ENCODE peak calls at places on chromosome 16, in nine cellular contexts. E is A673; S is AG04450; T is RWPE1; Q is colonic mucosa; X is right cardiac atrium; G is effector memory CD4-positive, alpha-beta T cell; P is lung; Y is upper lobe of left lung. O is an unnamed sample.
A peak's percentile ranks its signal among the peaks of the same experiment; 100 is the strongest.

GRCh38 chr16:48914070-48914469 is 304.1 kb upstream of the N4BP1 start:
- DNase-seq in X (no peak), T (no peak), P (no peak), G (no peak), S (no peak), Y (no peak), Q (no peak), E (no peak), O (no peak)

GRCh38 chr16:19375561-19376158 is 42.0 kb upstream of the TMC5 start:
- DNase-seq in Y (no peak), P (no peak), X (peak; percentile 22), S (peak; percentile 18), T (peak; percentile 78), G (no peak), Q (peak; percentile 42), E (peak; percentile 62), O (peak; percentile 15)

GRCh38 chr16:85918436-85918835 is 19.5 kb downstream of the IRF8 start:
- DNase-seq in T (no peak), Q (no peak), P (no peak), S (no peak), Y (peak; percentile 82), X (no peak), G (no peak), E (no peak), O (no peak)

GRCh38 chr16:72715267-72715666 is 332.7 kb downstream of the ZFHX3 start:
- DNase-seq in Q (no peak), Y (no peak), X (no peak), G (no peak), E (no peak), P (no peak), S (no peak), T (no peak), O (no peak)

GRCh38 chr16:6218855-6219254 is 1113.8 kb upstream of the RBFOX1 start:
- DNase-seq in X (no peak), S (no peak), Q (peak; percentile 33), T (no peak), Y (no peak), G (no peak), P (no peak), E (no peak), O (no peak)

GRCh38 chr16:1338119-1338730 is 4.8 kb downstream of the BAIAP3 start:
- DNase-seq in T (no peak), P (no peak), G (no peak), Y (peak; percentile 79), Q (peak; percentile 52), E (no peak), X (no peak), S (no peak), O (no peak)

GRCh38 chr16:85955566-85955965 is 56.6 kb downstream of the IRF8 start:
- DNase-seq in T (no peak), S (no peak), Q (no peak), Y (no peak), G (no peak), E (no peak), X (no peak), P (no peak), O (no peak)

GRCh38 chr16:59848314-59848713 is 1114.2 kb upstream of the GOT2 start:
- DNase-seq in Q (no peak), G (no peak), X (no peak), E (no peak), P (no peak), S (no peak), Y (no peak), T (no peak), O (peak; percentile 8)

GRCh38 chr16:3282103-3282746 is 1.1 kb upstream of the ZNF263 start:
- DNase-seq in P (no peak), G (no peak), E (peak; percentile 81), X (no peak), S (no peak), T (no peak), Y (no peak), Q (no peak), O (no peak)

GRCh38 chr16:74224828-74225227 is 71.8 kb upstream of the PSMD7 start:
- DNase-seq in P (no peak), S (no peak), T (no peak), Q (no peak), X (no peak), G (no peak), E (peak; percentile 54), Y (no peak), O (no peak)

DNA sequence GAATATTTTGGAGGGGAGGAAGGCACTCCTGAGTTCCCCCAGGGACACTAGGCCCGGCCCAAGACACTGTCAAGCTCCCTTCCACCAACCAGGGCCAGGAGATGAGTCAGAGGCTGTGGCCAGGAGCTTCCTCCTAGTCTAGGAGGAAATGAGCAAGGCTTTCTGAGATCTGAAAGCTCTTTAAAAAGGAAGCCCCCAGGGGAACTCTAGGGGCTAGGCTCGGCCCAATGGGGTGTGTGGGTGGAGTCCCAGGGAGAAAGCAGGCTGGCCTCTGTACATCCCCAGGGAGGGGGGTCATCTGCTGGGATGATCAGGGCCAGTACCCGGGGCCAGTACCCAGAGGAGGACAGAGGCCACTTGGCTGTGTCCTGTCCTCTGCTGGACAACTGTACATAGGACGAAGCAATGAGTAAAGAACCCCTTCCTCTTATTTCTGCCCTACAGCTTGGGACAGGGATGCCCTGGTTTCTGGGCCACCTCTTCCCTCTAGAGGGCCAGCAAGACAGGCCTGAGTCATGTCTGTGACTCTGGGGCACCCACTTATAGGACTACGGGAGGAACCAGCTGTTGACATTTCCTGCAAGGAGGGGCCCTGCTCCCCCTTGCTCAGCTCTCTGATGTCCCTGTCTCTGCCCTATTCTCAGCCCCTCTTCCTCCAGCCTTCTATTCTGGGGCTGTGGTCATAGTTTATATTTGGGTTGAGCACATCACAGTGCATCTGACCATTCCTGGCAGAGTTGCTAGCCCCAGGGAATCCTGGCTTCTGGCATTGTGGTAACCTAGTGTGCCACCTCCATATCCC is 2.7 kb downstream of the FHOD1 start:
- DNase-seq in Q (peak; percentile 75), Y (no peak), T (peak; percentile 79), E (peak; percentile 95), G (peak; percentile 83), P (peak; percentile 82), S (no peak), X (peak; percentile 79), O (peak; percentile 24)
- H3K27ac ChIP-seq in Q (peak overlapping the region; percentile 77), Y (peak overlapping the region; percentile 95), T (peak overlapping the region; percentile 92), E (peak overlapping the region; percentile 79), G (peak overlapping the region; percentile 92), P (peak overlapping the region; percentile 96), S (peak overlapping the region; percentile 90), X (peak overlapping the region; percentile 93), O (peak overlapping the region; percentile 82)

GRCh38 chr16:31298958-31299357 is 39.2 kb downstream of the ITGAM start:
- DNase-seq in T (no peak), Y (no peak), X (no peak), P (no peak), Q (no peak), G (no peak), S (no peak), E (no peak), O (no peak)

GRCh38 chr16:31298340-31298739 is 38.6 kb downstream of the ITGAM start:
- DNase-seq in P (no peak), T (no peak), S (no peak), E (no peak), G (no peak), Y (no peak), Q (no peak), X (no peak), O (no peak)

GRCh38 chr16:31305219-31305618 is 45.4 kb downstream of the ITGAM start:
- DNase-seq in T (no peak), G (no peak), Q (no peak), X (no peak), S (no peak), Y (no peak), P (no peak), E (no peak), O (no peak)

GRCh38 chr16:31297496-31297895 is 37.7 kb downstream of the ITGAM start:
- DNase-seq in Y (peak; percentile 59), G (no peak), S (no peak), X (no peak), P (no peak), T (no peak), Q (no peak), E (no peak), O (no peak)

DNA sequence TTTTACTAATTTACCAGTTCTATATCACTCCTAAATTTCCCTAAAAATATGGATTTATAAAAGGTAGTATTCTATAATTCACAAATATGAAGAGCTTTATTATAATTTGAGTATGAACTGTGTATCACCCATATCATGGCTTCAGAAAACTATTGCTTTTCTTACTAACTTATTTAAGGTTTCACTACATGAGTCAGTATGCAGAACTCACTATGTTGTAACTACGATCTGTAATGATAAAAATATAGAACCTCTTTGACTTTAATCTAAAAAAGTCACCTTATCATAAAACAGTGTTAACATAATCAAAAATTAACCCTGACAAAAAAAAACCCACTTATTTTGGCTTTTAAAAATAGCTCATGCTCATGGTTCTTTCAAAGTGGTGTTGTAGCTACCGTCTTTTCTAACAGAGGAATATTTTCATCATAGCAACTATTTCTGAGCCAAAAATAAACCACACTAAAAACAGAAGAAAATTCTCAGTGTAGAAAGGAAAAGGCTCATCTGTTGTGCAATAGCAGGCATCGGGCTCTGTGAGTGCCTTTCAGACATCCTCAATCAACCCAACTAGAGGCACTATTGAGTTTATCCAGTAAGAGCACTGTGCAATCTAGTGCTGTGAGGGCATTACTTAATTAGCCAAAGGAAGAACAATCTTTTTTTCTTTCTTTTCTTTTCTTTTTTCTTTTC is 42.1 kb downstream of the ITGAM start:
- DNase-seq in Y (no peak), S (no peak), Q (no peak), T (peak; percentile 16), P (no peak), G (no peak), X (peak; percentile 21), E (peak; percentile 37), O (no peak)
- H3K27ac ChIP-seq in Y (no peak overlapping the region), S (no peak overlapping the region), Q (no peak overlapping the region), T (no peak overlapping the region), P (no peak overlapping the region), G (no peak overlapping the region), X (no peak overlapping the region), E (no peak overlapping the region), O (no peak overlapping the region)

GRCh38 chr16:24977673-24978065 is 37.5 kb downstream of the ARHGAP17 start:
- DNase-seq in E (peak; percentile 62), G (no peak), S (peak; percentile 48), Q (no peak), P (no peak), X (no peak), T (peak; percentile 42), Y (no peak), O (no peak)
- H3K27ac ChIP-seq in E (peak overlapping the region; percentile 68), G (no peak overlapping the region), S (peak overlapping the region; percentile 89), Q (no peak overlapping the region), P (peak overlapping the region; percentile 42), X (peak overlapping the region; percentile 56), T (peak overlapping the region; percentile 45), Y (no peak overlapping the region), O (no peak overlapping the region)

DNA sequence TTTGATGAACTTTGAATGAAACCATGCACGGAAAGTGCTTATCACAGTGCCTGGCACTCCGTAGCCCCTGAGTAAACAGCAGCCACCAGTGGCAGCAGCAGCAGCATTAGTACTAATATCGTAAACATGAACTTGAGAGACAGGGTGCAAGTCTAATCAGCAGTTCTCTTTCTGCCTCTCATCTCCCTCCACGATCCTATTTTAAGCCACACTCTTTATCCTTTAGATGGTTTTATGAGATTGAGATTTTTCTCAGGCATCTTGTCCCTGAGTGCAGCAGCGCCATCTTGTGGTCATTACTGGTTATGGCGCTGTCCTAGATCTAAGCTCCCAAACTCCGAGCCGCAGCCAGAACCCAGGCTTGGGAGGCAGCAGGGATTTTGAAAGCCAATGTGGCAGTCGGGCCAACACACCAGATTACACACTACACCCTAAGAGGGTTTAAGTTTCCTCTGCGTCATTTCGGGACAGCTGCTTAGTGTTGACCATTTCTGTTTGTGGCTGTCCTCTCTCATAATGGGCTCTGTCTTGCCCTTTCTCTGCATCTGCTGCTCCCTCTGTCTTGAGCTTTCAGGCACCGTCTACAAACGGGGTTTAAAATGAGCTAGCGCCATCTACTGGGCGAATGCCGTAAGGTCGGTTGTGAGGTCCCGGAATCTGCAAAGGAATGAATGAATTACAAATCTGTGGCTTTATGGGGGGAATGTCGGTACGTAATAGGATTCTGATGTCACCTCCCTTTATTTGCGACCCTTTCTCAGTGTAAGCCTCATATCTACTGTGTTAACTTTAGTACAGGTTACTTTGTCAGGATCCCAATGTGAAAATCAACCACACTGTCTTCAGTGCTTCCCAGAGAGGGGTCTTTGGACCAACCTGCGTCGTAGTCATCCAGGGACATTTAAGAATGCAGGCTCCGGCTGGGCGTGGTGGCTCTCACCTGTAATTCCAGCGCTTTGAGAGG is 64.5 kb downstream of the CYLD start:
- DNase-seq in Y (no peak), S (peak; percentile 77), T (peak; percentile 89), G (peak; percentile 75), X (peak; percentile 83), P (peak; percentile 83), Q (peak; percentile 85), E (peak; percentile 91), O (peak; percentile 82)
- H3K27ac ChIP-seq in Y (peak overlapping the region; percentile 36), S (peak overlapping the region; percentile 48), T (no peak overlapping the region), G (no peak overlapping the region), X (peak overlapping the region; percentile 65), P (peak overlapping the region; percentile 61), Q (no peak overlapping the region), E (no peak overlapping the region), O (peak overlapping the region; percentile 95)